ENCODE peak calls at places on chromosomes 2 and 18, in six cellular contexts. One of them, this sample, is unnamed.

GRCh38 chr18:59272221-59272888 is 899 bp downstream of the RAX start:
- DNase-seq in right lobe of liver: no peak
- DNase-seq in GM20000: peak; percentile 59
- DNase-seq in prostate gland: no peak
- DNase-seq in ovary: no peak
- DNase-seq in Peyer's patch: no peak
- DNase-seq in this sample: no peak

GRCh38 chr18:2540575-2540974 is 30.7 kb downstream of the METTL4 start:
- DNase-seq in right lobe of liver: no peak
- DNase-seq in GM20000: no peak
- DNase-seq in prostate gland: no peak
- DNase-seq in ovary: no peak
- DNase-seq in Peyer's patch: no peak
- DNase-seq in this sample: no peak

GRCh38 chr2:112811841-112812306 is 24.7 kb downstream of the IL1B start:
- DNase-seq in right lobe of liver: no peak
- DNase-seq in GM20000: peak; percentile 14
- DNase-seq in prostate gland: no peak
- DNase-seq in ovary: no peak
- DNase-seq in Peyer's patch: no peak
- DNase-seq in this sample: no peak

GRCh38 chr2:185147361-185147760 is 549.0 kb downstream of the ZNF804A start:
- DNase-seq in right lobe of liver: no peak
- DNase-seq in GM20000: no peak
- DNase-seq in prostate gland: no peak
- DNase-seq in ovary: no peak
- DNase-seq in Peyer's patch: no peak
- DNase-seq in this sample: no peak

GRCh38 chr2:162317058-162317742 is 1.3 kb downstream of the IFIH1 start:
- DNase-seq in right lobe of liver: no peak
- DNase-seq in GM20000: no peak
- DNase-seq in prostate gland: no peak
- DNase-seq in ovary: no peak
- DNase-seq in Peyer's patch: no peak
- DNase-seq in this sample: no peak

GRCh38 chr18:28584726-28585125 is 407.8 kb upstream of the CDH2 start:
- DNase-seq in right lobe of liver: no peak
- DNase-seq in GM20000: no peak
- DNase-seq in prostate gland: no peak
- DNase-seq in ovary: no peak
- DNase-seq in Peyer's patch: no peak
- DNase-seq in this sample: no peak

GRCh38 chr2:230691005-230691647 is 21.5 kb upstream of the CAB39 start:
- DNase-seq in right lobe of liver: no peak
- DNase-seq in GM20000: no peak
- DNase-seq in prostate gland: no peak
- DNase-seq in ovary: no peak
- DNase-seq in Peyer's patch: no peak
- DNase-seq in this sample: peak; percentile 23

GRCh38 chr2:231299267-231299666 is 96.2 kb upstream of the B3GNT7 start:
- DNase-seq in right lobe of liver: no peak
- DNase-seq in GM20000: no peak
- DNase-seq in prostate gland: no peak
- DNase-seq in ovary: no peak
- DNase-seq in Peyer's patch: no peak
- DNase-seq in this sample: no peak

GRCh38 chr2:239249781-239250180 is 151.0 kb downstream of the HDAC4 start:
- DNase-seq in right lobe of liver: no peak
- DNase-seq in GM20000: no peak
- DNase-seq in prostate gland: no peak
- DNase-seq in ovary: peak; percentile 65
- DNase-seq in Peyer's patch: peak; percentile 76
- DNase-seq in this sample: peak; percentile 76

GRCh38 chr2:33207336-33207735 is 260.6 kb downstream of the LTBP1 start:
- DNase-seq in right lobe of liver: no peak
- DNase-seq in GM20000: no peak
- DNase-seq in prostate gland: no peak
- DNase-seq in ovary: no peak
- DNase-seq in Peyer's patch: no peak
- DNase-seq in this sample: no peak

GRCh38 chr2:184611221-184612085 is 13.1 kb downstream of the ZNF804A start:
- DNase-seq in right lobe of liver: no peak
- DNase-seq in GM20000: no peak
- DNase-seq in prostate gland: no peak
- DNase-seq in ovary: no peak
- DNase-seq in Peyer's patch: no peak
- DNase-seq in this sample: no peak

GRCh38 chr2:48733067-48733503 is 22.4 kb downstream of the LHCGR start:
- DNase-seq in right lobe of liver: no peak
- DNase-seq in GM20000: no peak
- DNase-seq in prostate gland: no peak
- DNase-seq in ovary: no peak
- DNase-seq in Peyer's patch: no peak
- DNase-seq in this sample: no peak

GRCh38 chr18:75287006-75287405 is 76.4 kb downstream of the TSHZ1 start:
- DNase-seq in right lobe of liver: no peak
- DNase-seq in GM20000: no peak
- DNase-seq in prostate gland: no peak
- DNase-seq in ovary: no peak
- DNase-seq in Peyer's patch: no peak
- DNase-seq in this sample: no peak

GRCh38 chr18:34627138-34627920 is 82.8 kb upstream of the DTNA start:
- DNase-seq in right lobe of liver: no peak
- DNase-seq in GM20000: no peak
- DNase-seq in prostate gland: no peak
- DNase-seq in ovary: no peak
- DNase-seq in Peyer's patch: no peak
- DNase-seq in this sample: no peak

GRCh38 chr2:20992201-20992711 is 51.6 kb downstream of the APOB start:
- DNase-seq in right lobe of liver: no peak
- DNase-seq in GM20000: no peak
- DNase-seq in prostate gland: peak; percentile 17
- DNase-seq in ovary: no peak
- DNase-seq in Peyer's patch: no peak
- DNase-seq in this sample: no peak

GRCh38 chr2:145088733-145089132 is 568.8 kb upstream of the ZEB2 start:
- DNase-seq in right lobe of liver: no peak
- DNase-seq in GM20000: no peak
- DNase-seq in prostate gland: no peak
- DNase-seq in ovary: no peak
- DNase-seq in Peyer's patch: no peak
- DNase-seq in this sample: no peak

GRCh38 chr18:9775172-9775571 is 67.1 kb downstream of the RAB31 start:
- DNase-seq in right lobe of liver: no peak
- DNase-seq in GM20000: no peak
- DNase-seq in prostate gland: no peak
- DNase-seq in ovary: no peak
- DNase-seq in Peyer's patch: no peak
- DNase-seq in this sample: no peak

GRCh38 chr2:100984892-100985307 is 17.2 kb upstream of the RPL31 start:
- DNase-seq in right lobe of liver: peak; percentile 78
- DNase-seq in GM20000: peak; percentile 80
- DNase-seq in prostate gland: peak; percentile 68
- DNase-seq in ovary: peak; percentile 66
- DNase-seq in Peyer's patch: peak; percentile 88
- DNase-seq in this sample: no peak

GRCh38 chr2:105875241-105875640 is 130.5 kb downstream of the NCK2 start:
- DNase-seq in right lobe of liver: peak; percentile 12
- DNase-seq in GM20000: no peak
- DNase-seq in prostate gland: no peak
- DNase-seq in ovary: no peak
- DNase-seq in Peyer's patch: no peak
- DNase-seq in this sample: no peak

GRCh38 chr2:226531061-226531460 is 268.6 kb downstream of the IRS1 start:
- DNase-seq in right lobe of liver: no peak
- DNase-seq in GM20000: no peak
- DNase-seq in prostate gland: no peak
- DNase-seq in ovary: no peak
- DNase-seq in Peyer's patch: no peak
- DNase-seq in this sample: no peak

GRCh38 chr2:163604941-163605555 is 130.8 kb downstream of the FIGN start:
- DNase-seq in right lobe of liver: no peak
- DNase-seq in GM20000: no peak
- DNase-seq in prostate gland: no peak
- DNase-seq in ovary: no peak
- DNase-seq in Peyer's patch: no peak
- DNase-seq in this sample: no peak

GRCh38 chr2:179107737-179108136 is 57.8 kb upstream of the CCDC141 start:
- DNase-seq in right lobe of liver: no peak
- DNase-seq in GM20000: no peak
- DNase-seq in prostate gland: no peak
- DNase-seq in ovary: no peak
- DNase-seq in Peyer's patch: peak; percentile 73
- DNase-seq in this sample: no peak

GRCh38 chr2:60925994-60926750 is 44.8 kb downstream of the REL start:
- DNase-seq in right lobe of liver: no peak
- DNase-seq in GM20000: no peak
- DNase-seq in prostate gland: no peak
- DNase-seq in ovary: no peak
- DNase-seq in Peyer's patch: no peak
- DNase-seq in this sample: no peak

GRCh38 chr2:238059505-238059904 is 1.3 kb upstream of the SCLY start:
- DNase-seq in right lobe of liver: no peak
- DNase-seq in GM20000: no peak
- DNase-seq in prostate gland: no peak
- DNase-seq in ovary: no peak
- DNase-seq in Peyer's patch: no peak
- DNase-seq in this sample: no peak

GRCh38 chr2:198325359-198325758 is 521.0 kb downstream of the PLCL1 start:
- DNase-seq in right lobe of liver: no peak
- DNase-seq in GM20000: no peak
- DNase-seq in prostate gland: no peak
- DNase-seq in ovary: no peak
- DNase-seq in Peyer's patch: no peak
- DNase-seq in this sample: no peak

GRCh38 chr2:15720561-15721307 is 129.1 kb downstream of the DDX1 start:
- DNase-seq in right lobe of liver: peak; percentile 17
- DNase-seq in GM20000: no peak
- DNase-seq in prostate gland: no peak
- DNase-seq in ovary: no peak
- DNase-seq in Peyer's patch: no peak
- DNase-seq in this sample: no peak

GRCh38 chr2:65396348-65397026 is 35.9 kb downstream of the SPRED2 start:
- DNase-seq in right lobe of liver: peak; percentile 63
- DNase-seq in GM20000: no peak
- DNase-seq in prostate gland: peak; percentile 60
- DNase-seq in ovary: no peak
- DNase-seq in Peyer's patch: no peak
- DNase-seq in this sample: no peak

GRCh38 chr2:10909050-10909995 is 2.4 kb upstream of the KCNF1 start:
- DNase-seq in right lobe of liver: no peak
- DNase-seq in GM20000: no peak
- DNase-seq in prostate gland: no peak
- DNase-seq in ovary: no peak
- DNase-seq in Peyer's patch: peak; percentile 44
- DNase-seq in this sample: no peak

GRCh38 chr2:157170299-157170698 is 87.2 kb upstream of the GALNT5 start:
- DNase-seq in right lobe of liver: no peak
- DNase-seq in GM20000: no peak
- DNase-seq in prostate gland: no peak
- DNase-seq in ovary: no peak
- DNase-seq in Peyer's patch: no peak
- DNase-seq in this sample: no peak

GRCh38 chr2:42799881-42800280 is 7.5 kb upstream of the HAAO start:
- DNase-seq in right lobe of liver: no peak
- DNase-seq in GM20000: no peak
- DNase-seq in prostate gland: no peak
- DNase-seq in ovary: no peak
- DNase-seq in Peyer's patch: peak; percentile 22
- DNase-seq in this sample: no peak

GRCh38 chr2:8803658-8804379 is 33.6 kb downstream of the KIDINS220 start:
- DNase-seq in right lobe of liver: no peak
- DNase-seq in GM20000: peak; percentile 67
- DNase-seq in prostate gland: peak; percentile 69
- DNase-seq in ovary: no peak
- DNase-seq in Peyer's patch: peak; percentile 53
- DNase-seq in this sample: no peak
- TF ChIP-seq CTCF in right lobe of liver: peak; percentile 15
- TF ChIP-seq CTCF in GM20000: no peak
- TF ChIP-seq CTCF in prostate gland: no peak
- TF ChIP-seq CTCF in ovary: no peak
- TF ChIP-seq CTCF in Peyer's patch: peak; percentile 3
- TF ChIP-seq CTCF in this sample: no peak

DNA sequence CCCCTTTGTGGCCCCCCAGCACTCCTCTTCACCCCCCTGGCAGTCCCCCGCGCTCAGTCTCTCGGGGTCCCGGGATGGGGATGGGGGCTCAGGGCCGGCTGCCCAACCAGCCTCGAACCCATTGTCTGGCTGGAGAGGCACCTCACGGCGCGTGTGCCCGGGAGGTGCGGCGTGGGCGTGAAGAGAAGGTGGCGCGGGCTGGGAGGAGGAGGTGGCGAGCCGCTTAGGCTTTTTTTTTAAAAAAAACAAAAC is 803 bp downstream of the FMNL2 start:
- DNase-seq in right lobe of liver: no peak
- DNase-seq in GM20000: peak; percentile 59
- DNase-seq in prostate gland: no peak
- DNase-seq in ovary: no peak
- DNase-seq in Peyer's patch: no peak
- DNase-seq in this sample: no peak
- TF ChIP-seq CTCF in right lobe of liver: no peak
- TF ChIP-seq CTCF in GM20000: no peak
- TF ChIP-seq CTCF in prostate gland: no peak
- TF ChIP-seq CTCF in ovary: no peak
- TF ChIP-seq CTCF in Peyer's patch: no peak
- TF ChIP-seq CTCF in this sample: no peak

DNA sequence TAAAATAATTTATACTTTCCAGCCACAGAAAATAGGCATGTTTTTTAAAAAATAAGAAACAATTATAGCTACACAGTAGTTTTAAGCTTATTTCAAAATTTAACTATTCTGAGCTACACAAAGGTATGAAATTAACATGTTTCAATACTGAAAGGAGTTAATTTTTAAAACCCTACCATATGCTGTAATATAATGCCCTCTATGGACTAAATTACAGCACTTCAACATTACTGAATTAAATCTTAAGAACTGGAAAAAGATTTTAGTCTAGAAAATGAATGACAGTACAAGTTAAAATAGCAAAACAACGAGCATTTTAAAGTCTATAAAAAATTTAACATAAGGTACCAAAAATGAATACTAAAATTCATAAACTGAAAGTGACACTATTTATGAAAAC is 36.3 kb downstream of the RTN4 start:
- DNase-seq in right lobe of liver: no peak
- DNase-seq in GM20000: no peak
- DNase-seq in prostate gland: no peak
- DNase-seq in ovary: no peak
- DNase-seq in Peyer's patch: no peak
- DNase-seq in this sample: no peak
- TF ChIP-seq CTCF in right lobe of liver: peak; percentile 55
- TF ChIP-seq CTCF in GM20000: no peak
- TF ChIP-seq CTCF in prostate gland: no peak
- TF ChIP-seq CTCF in ovary: no peak
- TF ChIP-seq CTCF in Peyer's patch: peak; percentile 36
- TF ChIP-seq CTCF in this sample: peak; percentile 8

DNA sequence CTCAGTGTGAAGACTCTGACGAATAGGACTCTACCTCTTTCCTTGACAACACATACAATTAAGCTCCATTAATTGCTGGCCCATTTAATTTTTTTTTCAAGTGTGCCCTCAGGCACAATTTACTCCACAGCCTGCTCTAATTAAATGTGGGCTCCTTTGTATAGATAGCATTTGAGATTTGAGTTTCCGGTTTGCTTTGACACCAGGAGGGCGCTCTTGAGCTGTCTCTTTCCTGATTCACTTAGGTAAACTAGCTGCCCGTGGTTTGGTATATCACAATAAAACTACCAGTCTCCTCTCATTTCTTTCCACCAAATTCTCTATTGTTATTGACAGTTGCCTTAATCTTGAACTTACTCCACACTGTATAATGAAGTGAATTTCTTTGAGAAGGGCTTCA is 666.0 kb downstream of the DSC3 start:
- DNase-seq in right lobe of liver: no peak
- DNase-seq in GM20000: no peak
- DNase-seq in prostate gland: no peak
- DNase-seq in ovary: no peak
- DNase-seq in Peyer's patch: no peak
- DNase-seq in this sample: no peak
- TF ChIP-seq CTCF in right lobe of liver: no peak
- TF ChIP-seq CTCF in GM20000: no peak
- TF ChIP-seq CTCF in prostate gland: no peak
- TF ChIP-seq CTCF in ovary: no peak
- TF ChIP-seq CTCF in Peyer's patch: no peak
- TF ChIP-seq CTCF in this sample: no peak

This sample was measured in suprapubic skin.